ENCODE peak calls at places on chromosomes 3 and 15, in four cellular contexts. S is HepG2, G is GM12878, X is H1. O is an unnamed sample.

GRCh38 chr3:127196466-127197299 is 3.8 kb downstream of the PRR23E start:
- DNase-seq in S (no peak), G (no peak), X (no peak), O (no peak)

GRCh38 chr3:143538577-143538981 is 309.7 kb downstream of the SLC9A9 start:
- DNase-seq in S (no peak), G (no peak), X (no peak), O (no peak)

GRCh38 chr15:81303241-81304225 is 20.4 kb downstream of the STARD5 start:
- DNase-seq in S (no peak), G (no peak), X (peak; percentile 60), O (peak; percentile 58)

GRCh38 chr15:50181206-50181982 is 602 bp upstream of the SLC27A2 start:
- DNase-seq in S (no peak), G (no peak), X (peak; percentile 48), O (no peak)

GRCh38 chr3:195249858-195250464 is 21.0 kb downstream of the XXYLT1 start:
- DNase-seq in S (no peak), G (no peak), X (peak; percentile 41), O (no peak)

GRCh38 chr3:107993771-107994170 is 97.1 kb downstream of the CD47 start:
- DNase-seq in S (no peak), G (no peak), X (no peak), O (no peak)

GRCh38 chr15:50298340-50298739 is 32.8 kb upstream of the HDC start:
- DNase-seq in S (no peak), G (no peak), X (no peak), O (no peak)

GRCh38 chr3:151859905-151860304 is 13.5 kb upstream of the SUCNR1 start:
- DNase-seq in S (no peak), G (no peak), X (no peak), O (no peak)

GRCh38 chr15:70526221-70526973 is 237.0 kb downstream of the UACA start:
- DNase-seq in S (no peak), G (no peak), X (peak; percentile 33), O (no peak)

GRCh38 chr3:47571391-47572165 is 7.1 kb downstream of the CSPG5 start:
- DNase-seq in S (no peak), G (no peak), X (no peak), O (no peak)

GRCh38 chr3:44337253-44337652 is 1.3 kb upstream of the TCAIM start:
- DNase-seq in S (no peak), G (no peak), X (no peak), O (no peak)

DNA sequence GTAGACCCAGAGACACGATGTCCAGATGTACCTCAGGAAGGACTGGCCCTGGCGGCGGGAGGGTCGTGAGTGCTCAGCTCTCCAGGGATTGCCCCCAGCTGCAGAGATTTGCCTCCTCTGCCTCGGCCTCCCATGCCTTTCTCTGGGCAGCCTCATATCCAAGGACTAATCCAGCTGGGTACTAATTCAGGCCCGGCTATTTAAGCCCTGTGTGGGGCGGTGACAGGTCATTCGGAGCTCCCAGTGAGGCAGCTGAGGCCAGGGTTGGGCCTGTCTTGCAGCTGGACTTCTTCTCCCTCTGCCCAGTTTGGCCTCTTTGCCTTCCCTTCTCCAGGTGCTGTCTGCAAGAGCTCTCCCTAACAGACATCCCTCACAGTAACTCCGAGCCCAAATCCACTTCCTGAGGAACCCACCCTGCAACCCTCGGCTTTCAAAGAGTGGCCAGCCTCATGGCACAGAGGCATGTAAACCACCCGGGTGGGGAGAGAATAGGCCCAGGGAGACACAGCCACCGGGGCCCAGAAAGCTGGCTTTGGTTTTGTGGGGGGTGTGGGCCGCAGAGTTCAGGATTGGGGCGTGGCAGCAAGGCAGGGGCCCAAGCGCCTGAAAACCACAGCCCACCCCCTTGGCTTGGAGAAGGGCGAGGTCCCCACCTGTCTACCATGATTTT is 85.8 kb downstream of the PPCDC start:
- DNase-seq in S (no peak), G (no peak), X (no peak), O (no peak)
- H3K4me1 ChIP-seq in S (peaks cover 54% of the 10 kb centered on the region), G (peaks cover 87% of the 10 kb centered on the region), X (no peaks in the 10 kb centered on the region), O (peaks cover 18% of the 10 kb centered on the region)

GRCh38 chr15:68209272-68209671 is 4.1 kb upstream of the CALML4 start:
- DNase-seq in S (no peak), G (no peak), X (no peak), O (no peak)

GRCh38 chr15:68208641-68209240 is 3.6 kb upstream of the CALML4 start:
- DNase-seq in S (no peak), G (no peak), X (no peak), O (no peak)

GRCh38 chr15:68206711-68207151 is 1.6 kb upstream of the CALML4 start:
- DNase-seq in S (no peak), G (no peak), X (no peak), O (no peak)

GRCh38 chr15:68207176-68207935 is 2.2 kb upstream of the CALML4 start:
- DNase-seq in S (no peak), G (no peak), X (no peak), O (no peak)

DNA sequence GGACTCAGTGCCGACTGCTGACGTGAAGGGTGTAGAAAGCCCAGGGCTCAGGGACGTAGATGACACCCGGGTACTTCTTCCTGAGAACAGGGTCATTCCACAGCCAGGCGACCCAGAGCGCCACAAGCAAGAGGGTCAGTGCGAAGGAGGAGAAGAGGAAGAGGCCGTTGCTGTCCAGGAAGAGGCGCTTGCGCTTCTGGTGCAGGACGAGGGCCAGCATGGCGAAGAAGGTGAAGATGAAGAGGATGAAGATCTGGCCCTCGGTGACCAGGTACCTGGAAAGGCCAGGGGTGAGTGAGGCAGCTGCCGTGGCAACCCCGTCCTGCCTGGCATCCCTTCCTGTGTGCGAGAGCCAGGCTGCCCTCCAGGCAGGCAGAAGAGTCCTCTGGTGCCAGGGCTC is 3.0 kb upstream of the CALML4 start:
- DNase-seq in S (no peak), G (no peak), X (no peak), O (no peak)
- H3K4me3 ChIP-seq in S (no peak overlapping the region), G (no peak overlapping the region), X (no peak overlapping the region), O (no peak overlapping the region)

GRCh38 chr15:73575636-73576247 is 57.4 kb downstream of the NPTN start:
- DNase-seq in S (no peak), G (no peak), X (no peak), O (no peak)
- TF ChIP-seq SUZ12 in S (no peak), G (no peak), X (no peak), O (no peak)

GRCh38 chr3:128381609-128382008 is 85.1 kb downstream of the DNAJB8 start:
- DNase-seq in S (no peak), G (no peak), X (no peak), O (no peak)
- H3K4me1 ChIP-seq in S (peaks cover 52% of the 10 kb centered on the region), G (no peaks in the 10 kb centered on the region), X (no peaks in the 10 kb centered on the region), O (peaks cover 10% of the 10 kb centered on the region)

GRCh38 chr3:46065751-46066256 is 38.5 kb upstream of the XCR1 start:
- DNase-seq in S (no peak), G (no peak), X (no peak), O (no peak)
- H3K4me3 ChIP-seq in S (no peak overlapping the region), G (no peak overlapping the region), X (no peak overlapping the region), O (no peak overlapping the region)

O was measured in NT2/D1.